ENCODE peak calls at places on chromosomes 3 and 15, in six cellular contexts. A is psoas muscle, T is spleen, N is lower lobe of right lung, O is fibroblast of lung, J is left ventricle myocardium inferior. S is an unnamed sample.

GRCh38 chr3:171407746-171408145 is 52.5 kb downstream of the TNIK start:
- DNase-seq in A (no peak), T (no peak), N (no peak), O (peak), J (no peak), S (peak)

GRCh38 chr3:183560607-183561006 is 5.1 kb upstream of the KLHL6 start:
- DNase-seq in A (no peak), T (no peak), N (no peak), O (no peak), J (no peak), S (no peak)

GRCh38 chr3:115401891-115402501 is 221.3 kb upstream of the GAP43 start:
- DNase-seq in A (no peak), T (no peak), N (no peak), O (peak), J (no peak), S (peak)

GRCh38 chr3:150588027-150588830 is 14.9 kb upstream of the SELENOT start:
- DNase-seq in A (peak), T (no peak), N (peak), O (no peak), J (peak), S (no peak)

GRCh38 chr3:30747771-30748281 is 141.4 kb downstream of the TGFBR2 start:
- DNase-seq in A (no peak), T (no peak), N (no peak), O (peak), J (no peak), S (peak)

GRCh38 chr3:13822042-13822441 is 57.8 kb downstream of the WNT7A start:
- DNase-seq in A (peak), T (peak), N (no peak), O (no peak), J (no peak), S (peak)

GRCh38 chr3:190496859-190497258 is 17.0 kb upstream of the IL1RAP start:
- DNase-seq in A (no peak), T (no peak), N (no peak), O (no peak), J (no peak), S (no peak)

GRCh38 chr3:138768126-138768525 is 66.6 kb downstream of the PIK3CB start:
- DNase-seq in A (no peak), T (no peak), N (no peak), O (no peak), J (no peak), S (no peak)

GRCh38 chr3:156728267-156728985 is 54.0 kb downstream of the TIPARP start:
- DNase-seq in A (no peak), T (no peak), N (no peak), O (no peak), J (no peak), S (no peak)

GRCh38 chr3:129439381-129439816 is 349 bp downstream of the MBD4 start:
- DNase-seq in A (peak), T (peak), N (peak), O (no peak), J (peak), S (no peak)

GRCh38 chr3:94225176-94225742 is 162.4 kb downstream of the NSUN3 start:
- DNase-seq in A (no peak), T (no peak), N (no peak), O (no peak), J (no peak), S (peak)

GRCh38 chr3:42097166-42097946 is 6.2 kb downstream of the TRAK1 start:
- DNase-seq in A (no peak), T (no peak), N (no peak), O (peak), J (no peak), S (peak)

GRCh38 chr3:36729204-36730056 is 34.9 kb downstream of the DCLK3 start:
- DNase-seq in A (no peak), T (no peak), N (no peak), O (peak), J (no peak), S (peak)

GRCh38 chr3:2898591-2899353 is 211.4 kb downstream of the IL5RA start:
- DNase-seq in A (no peak), T (no peak), N (no peak), O (no peak), J (no peak), S (no peak)

GRCh38 chr15:68631621-68632051 is 52.8 kb downstream of the CORO2B start:
- DNase-seq in A (no peak), T (peak), N (no peak), O (no peak), J (no peak), S (no peak)

GRCh38 chr3:120393252-120393651 is 44.1 kb upstream of the LRRC58 start:
- DNase-seq in A (no peak), T (no peak), N (no peak), O (no peak), J (no peak), S (peak)

GRCh38 chr3:100978036-100978659 is 15.1 kb downstream of the ABI3BP start:
- DNase-seq in A (no peak), T (no peak), N (no peak), O (no peak), J (no peak), S (peak)

GRCh38 chr3:186277268-186277909 is 84.6 kb downstream of the DGKG start:
- DNase-seq in A (no peak), T (no peak), N (no peak), O (peak), J (no peak), S (peak)

GRCh38 chr15:27025411-27026051 is 54.5 kb downstream of the GABRG3 start:
- DNase-seq in A (no peak), T (no peak), N (no peak), O (no peak), J (no peak), S (no peak)

GRCh38 chr3:152278674-152279427 is 10.1 kb downstream of the MBNL1 start:
- DNase-seq in A (no peak), T (no peak), N (no peak), O (no peak), J (no peak), S (no peak)

GRCh38 chr3:123869165-123869564 is 15.0 kb downstream of the MYLK start:
- DNase-seq in A (no peak), T (no peak), N (no peak), O (no peak), J (no peak), S (no peak)

GRCh38 chr3:83567935-83568334 is 1390.9 kb upstream of the CADM2 start:
- DNase-seq in A (no peak), T (no peak), N (no peak), O (no peak), J (no peak), S (no peak)

GRCh38 chr3:129017531-129017899 is 16.4 kb downstream of the EFCC1 start:
- DNase-seq in A (no peak), T (no peak), N (no peak), O (no peak), J (no peak), S (no peak)

GRCh38 chr3:102790742-102791141 is 355.9 kb downstream of the ZPLD1 start:
- DNase-seq in A (no peak), T (no peak), N (no peak), O (peak), J (no peak), S (no peak)

GRCh38 chr3:53068176-53068575 is 22.3 kb upstream of the SFMBT1 start:
- DNase-seq in A (no peak), T (no peak), N (no peak), O (no peak), J (no peak), S (no peak)

GRCh38 chr3:53067571-53067970 is 21.7 kb upstream of the SFMBT1 start:
- DNase-seq in A (no peak), T (no peak), N (no peak), O (no peak), J (no peak), S (no peak)

GRCh38 chr3:53071882-53072431 is 26.1 kb upstream of the SFMBT1 start:
- DNase-seq in A (no peak), T (peak), N (no peak), O (no peak), J (no peak), S (no peak)

GRCh38 chr3:53072653-53073552 is 27.0 kb upstream of the SFMBT1 start:
- DNase-seq in A (peak), T (peak), N (peak), O (peak), J (peak), S (peak)

GRCh38 chr3:53069422-53070068 is 23.7 kb upstream of the SFMBT1 start:
- DNase-seq in A (no peak), T (peak), N (no peak), O (no peak), J (no peak), S (peak)
- TF ChIP-seq CTCF in A (no peak), T (no peak), N (no peak), O (no peak), J (no peak), S (no peak)

GRCh38 chr15:73367624-73368300 is 996 bp downstream of the HCN4 start:
- DNase-seq in A (no peak), T (no peak), N (no peak), O (no peak), J (no peak), S (no peak)

GRCh38 chr15:73370151-73370550 is 1.4 kb upstream of the HCN4 start:
- DNase-seq in A (no peak), T (no peak), N (no peak), O (no peak), J (no peak), S (no peak)

GRCh38 chr15:73366766-73367623 is 1.8 kb downstream of the HCN4 start:
- DNase-seq in A (no peak), T (no peak), N (no peak), O (no peak), J (no peak), S (no peak)

GRCh38 chr15:73369073-73369694 is 426 bp upstream of the HCN4 start:
- DNase-seq in A (no peak), T (no peak), N (no peak), O (no peak), J (no peak), S (no peak)

DNA sequence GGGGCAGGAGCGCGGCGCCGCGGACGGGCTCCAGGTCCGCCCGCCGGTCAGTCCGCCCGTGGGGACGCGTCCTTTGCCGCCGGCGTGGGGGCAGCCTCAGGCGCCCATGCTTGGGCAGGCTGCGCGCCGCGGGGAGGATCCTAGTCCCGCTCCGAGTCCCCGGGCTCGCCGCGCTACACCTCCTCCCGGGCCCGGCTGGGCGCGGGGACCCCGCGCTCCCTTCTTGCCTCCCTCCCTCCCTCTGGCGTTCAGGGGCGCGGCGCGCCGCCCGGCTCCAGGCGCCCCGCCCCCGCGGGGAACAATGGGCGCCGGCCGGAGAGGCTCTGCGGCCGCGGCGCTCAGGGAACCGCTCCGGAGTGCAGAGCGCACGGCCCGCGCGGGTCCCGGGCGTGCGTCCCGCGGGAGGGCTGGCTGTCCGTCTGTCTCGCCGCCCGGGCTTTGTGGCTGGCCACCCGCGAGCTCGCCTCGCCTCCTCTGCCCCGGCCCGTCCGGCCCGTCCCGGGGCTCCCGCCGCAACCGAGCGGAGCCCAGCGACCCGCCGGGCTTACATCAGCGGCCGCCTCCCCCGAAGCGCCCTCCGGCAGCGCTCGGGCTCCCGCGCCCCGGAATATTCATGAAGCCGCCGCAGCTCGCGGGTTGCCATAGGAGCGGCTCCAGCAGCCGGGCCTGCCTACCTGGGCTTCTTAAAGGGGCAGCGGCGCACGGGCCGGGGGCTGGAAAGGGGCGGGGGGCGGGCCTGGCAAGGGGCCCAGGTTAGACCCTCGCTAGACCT is at the start of gene HCN4:
- DNase-seq in A (no peak), T (no peak), N (no peak), O (no peak), J (peak), S (no peak)
- H3K4me3 ChIP-seq in A (peak), T (no peak), N (peak), O (no peak), J (peak), S (no peak)

GRCh38 chr3:61875488-61875887 is 314.1 kb downstream of the PTPRG start:
- DNase-seq in A (no peak), T (no peak), N (no peak), O (no peak), J (no peak), S (no peak)

GRCh38 chr3:61875073-61875472 is 313.7 kb downstream of the PTPRG start:
- DNase-seq in A (no peak), T (no peak), N (no peak), O (peak), J (no peak), S (peak)

GRCh38 chr3:61876797-61877196 is 315.4 kb downstream of the PTPRG start:
- DNase-seq in A (no peak), T (no peak), N (no peak), O (peak), J (no peak), S (peak)

GRCh38 chr3:61875976-61876671 is 314.8 kb downstream of the PTPRG start:
- DNase-seq in A (no peak), T (no peak), N (no peak), O (no peak), J (no peak), S (no peak)

DNA sequence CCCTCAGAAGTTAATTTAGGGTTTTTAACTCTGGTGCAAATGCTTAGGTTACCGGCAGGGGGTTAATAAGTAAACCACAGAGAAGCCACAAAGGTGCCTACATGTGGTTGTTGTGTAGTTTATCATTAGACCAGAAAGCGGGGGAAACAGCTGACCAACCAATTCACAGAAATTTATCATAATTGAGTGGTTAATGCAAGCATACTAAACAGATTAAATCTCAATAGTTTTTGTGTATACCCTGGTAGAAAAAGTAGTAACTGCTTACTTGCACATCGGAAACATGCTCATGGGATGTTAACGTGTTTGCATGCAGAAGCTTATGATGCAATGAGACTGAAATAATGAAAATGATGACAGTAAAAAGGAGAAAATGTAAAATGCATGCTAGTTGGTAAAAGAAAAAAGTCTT is 316.0 kb downstream of the PTPRG start:
- DNase-seq in A (no peak), T (no peak), N (no peak), O (peak), J (no peak), S (peak)
- TF ChIP-seq CTCF in A (no peak), T (no peak), N (no peak), O (no peak), J (no peak), S (peak)

GRCh38 chr3:71061581-71061980 is 521.9 kb downstream of the FOXP1 start:
- DNase-seq in A (no peak), T (no peak), N (no peak), O (no peak), J (no peak), S (peak)

GRCh38 chr3:71061037-71061436 is 522.5 kb downstream of the FOXP1 start:
- DNase-seq in A (no peak), T (no peak), N (no peak), O (no peak), J (no peak), S (peak)

GRCh38 chr3:71062920-71063767 is 520.4 kb downstream of the FOXP1 start:
- DNase-seq in A (no peak), T (no peak), N (no peak), O (peak), J (no peak), S (peak)

GRCh38 chr3:71062037-71062919 is 521.2 kb downstream of the FOXP1 start:
- DNase-seq in A (no peak), T (no peak), N (no peak), O (peak), J (no peak), S (peak)

GRCh38 chr3:71060536-71060935 is 523.0 kb downstream of the FOXP1 start:
- DNase-seq in A (no peak), T (no peak), N (no peak), O (no peak), J (no peak), S (no peak)
- H3K4me3 ChIP-seq in A (peak), T (no peak), N (peak), O (no peak), J (peak), S (no peak)